ENCODE peak calls at places on chromosomes 6 and 20, in eight cellular contexts. F, V, I, X, Y, C, E and M are unnamed samples.

GRCh38 chr6:63663147-63663877 is 27.7 kb downstream of the PHF3 start:
- DNase-seq in I (peak), V (no peak), E (peak), Y (no peak), F (no peak), C (peak), X (peak), M (no peak)

GRCh38 chr6:118207947-118208346 is 300.9 kb downstream of the SLC35F1 start:
- DNase-seq in V (no peak), X (no peak), C (no peak), I (no peak), E (no peak), F (no peak), Y (no peak), M (no peak)

GRCh38 chr6:38524436-38525145 is 115.1 kb downstream of the BTBD9 start:
- DNase-seq in E (no peak), Y (no peak), C (peak), V (no peak), F (no peak), I (no peak), X (peak), M (no peak)

GRCh38 chr6:112983741-112984221 is 636.7 kb downstream of the RFPL4B start:
- DNase-seq in X (no peak), I (peak), C (peak), F (no peak), Y (no peak), V (no peak), E (peak), M (no peak)

GRCh38 chr6:136989591-136990578 is 54.9 kb downstream of the IL20RA start:
- DNase-seq in C (no peak), E (no peak), Y (no peak), V (no peak), X (no peak), F (no peak), I (peak), M (peak)

GRCh38 chr20:3277686-3278465 is 38.9 kb upstream of the SLC4A11 start:
- DNase-seq in F (no peak), X (no peak), C (no peak), Y (no peak), E (no peak), I (no peak), V (no peak), M (no peak)

GRCh38 chr20:2005831-2006426 is 12.1 kb upstream of the PDYN start:
- DNase-seq in I (peak), V (peak), X (peak), Y (no peak), C (peak), E (peak), F (peak), M (no peak)

GRCh38 chr6:113893866-113894265 is 36.7 kb downstream of the MARCKS start:
- DNase-seq in I (no peak), Y (no peak), F (no peak), V (no peak), E (peak), X (no peak), C (peak), M (no peak)

GRCh38 chr20:3431109-3431508 is 23.6 kb upstream of the DNAAF9 start:
- DNase-seq in X (no peak), I (no peak), V (no peak), F (no peak), Y (no peak), C (peak), E (no peak), M (no peak)

GRCh38 chr6:170271771-170272314 is 19.0 kb downstream of the DLL1 start:
- DNase-seq in X (no peak), V (no peak), F (no peak), E (no peak), C (no peak), Y (no peak), I (peak), M (no peak)

GRCh38 chr6:15431762-15432495 is 186.1 kb downstream of the JARID2 start:
- DNase-seq in E (peak), Y (no peak), C (peak), I (peak), V (no peak), F (peak), X (peak), M (no peak)

GRCh38 chr6:135186255-135186654 is 5.1 kb downstream of the MYB start:
- DNase-seq in F (no peak), X (no peak), V (no peak), E (no peak), I (no peak), Y (no peak), C (no peak), M (no peak)

GRCh38 chr6:111871207-111871606 is 2.0 kb downstream of the FYN start:
- DNase-seq in I (peak), X (no peak), Y (no peak), C (no peak), E (peak), F (no peak), V (no peak), M (no peak)

GRCh38 chr6:111873178-111874029 is at the start of gene FYN:
- DNase-seq in C (peak), X (peak), F (peak), I (peak), Y (peak), V (peak), E (peak), M (peak)

GRCh38 chr6:111871725-111872520 is 1.3 kb downstream of the FYN start:
- DNase-seq in X (peak), V (peak), I (peak), C (peak), E (peak), Y (peak), F (peak), M (no peak)

GRCh38 chr6:111874030-111874425 is 776 bp upstream of the FYN start:
- DNase-seq in I (no peak), V (peak), C (peak), Y (no peak), E (peak), F (no peak), X (peak), M (no peak)

DNA sequence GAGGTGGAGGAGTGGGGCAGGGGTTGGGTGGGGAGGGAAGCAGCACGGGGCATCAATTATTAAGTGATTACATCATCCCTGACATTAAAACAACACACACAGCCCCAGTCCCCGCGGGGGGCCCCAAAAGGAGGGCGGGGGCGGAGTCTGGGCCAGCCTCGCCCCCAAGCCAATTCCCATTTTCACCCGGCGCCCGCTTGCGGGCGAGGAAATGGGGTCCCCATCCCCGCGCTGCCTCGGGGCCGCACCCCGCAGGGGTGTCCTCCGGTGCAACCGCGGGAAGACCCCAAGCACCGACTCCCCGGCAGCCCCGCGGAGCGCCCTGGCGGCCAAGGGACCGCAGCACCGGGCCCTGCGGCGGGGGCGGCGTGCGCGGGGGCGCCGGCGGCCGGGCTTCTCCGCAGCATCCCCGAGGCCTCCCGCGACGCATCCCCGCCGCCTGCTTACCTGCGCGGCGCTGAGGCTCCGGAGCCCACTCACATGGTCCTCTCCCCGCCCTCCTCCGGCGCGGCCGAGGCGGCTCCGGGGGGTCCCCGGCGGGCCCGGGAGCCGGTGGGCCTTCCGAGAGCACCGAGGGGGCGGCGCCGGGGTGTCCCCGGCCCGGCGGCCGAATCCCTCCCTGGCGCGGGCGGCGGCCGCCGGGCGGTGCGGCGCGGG is 603 bp downstream of the FYN start:
- DNase-seq in V (no peak), E (peak), C (peak), Y (no peak), F (no peak), I (peak), X (peak), M (no peak)
- H3K4me3 ChIP-seq in V (peak), E (peak), C (peak), Y (peak), F (peak), I (peak), X (peak), M (peak)

GRCh38 chr6:169213814-169214520 is 39.7 kb downstream of the THBS2 start:
- DNase-seq in Y (no peak), I (no peak), F (no peak), E (no peak), C (no peak), V (no peak), X (no peak), M (peak)

GRCh38 chr6:169211881-169212280 is 41.8 kb downstream of the THBS2 start:
- DNase-seq in V (no peak), X (no peak), F (no peak), I (no peak), C (no peak), Y (no peak), E (no peak), M (peak)

GRCh38 chr6:169212436-169212835 is 41.2 kb downstream of the THBS2 start:
- DNase-seq in F (no peak), I (no peak), C (no peak), E (peak), X (no peak), V (no peak), Y (no peak), M (no peak)

GRCh38 chr6:169215201-169215661 is 38.4 kb downstream of the THBS2 start:
- DNase-seq in V (peak), X (no peak), F (no peak), I (no peak), Y (no peak), C (peak), E (peak), M (peak)

GRCh38 chr6:169212897-169213813 is 40.5 kb downstream of the THBS2 start:
- DNase-seq in X (peak), F (peak), E (peak), I (peak), Y (peak), C (peak), V (peak), M (peak)
- H3K4me3 ChIP-seq in X (no peak), F (peak), E (no peak), I (peak), Y (peak), C (no peak), V (no peak), M (peak)

GRCh38 chr6:32953775-32954174 is 878 bp upstream of the HLA-DMA start:
- DNase-seq in E (no peak), V (no peak), Y (no peak), F (no peak), X (no peak), C (no peak), I (peak), M (peak)

GRCh38 chr6:32954983-32955802 is 2.3 kb upstream of the HLA-DMA start:
- DNase-seq in E (peak), C (peak), V (no peak), I (peak), Y (no peak), F (peak), X (no peak), M (peak)

GRCh38 chr6:32954212-32954745 is 1.4 kb upstream of the HLA-DMA start:
- DNase-seq in E (no peak), F (no peak), X (no peak), V (no peak), I (no peak), Y (no peak), C (no peak), M (peak)

GRCh38 chr6:32950449-32950848 is 2.4 kb downstream of the HLA-DMA start:
- DNase-seq in V (no peak), E (no peak), X (no peak), F (no peak), I (no peak), Y (no peak), C (no peak), M (no peak)

DNA sequence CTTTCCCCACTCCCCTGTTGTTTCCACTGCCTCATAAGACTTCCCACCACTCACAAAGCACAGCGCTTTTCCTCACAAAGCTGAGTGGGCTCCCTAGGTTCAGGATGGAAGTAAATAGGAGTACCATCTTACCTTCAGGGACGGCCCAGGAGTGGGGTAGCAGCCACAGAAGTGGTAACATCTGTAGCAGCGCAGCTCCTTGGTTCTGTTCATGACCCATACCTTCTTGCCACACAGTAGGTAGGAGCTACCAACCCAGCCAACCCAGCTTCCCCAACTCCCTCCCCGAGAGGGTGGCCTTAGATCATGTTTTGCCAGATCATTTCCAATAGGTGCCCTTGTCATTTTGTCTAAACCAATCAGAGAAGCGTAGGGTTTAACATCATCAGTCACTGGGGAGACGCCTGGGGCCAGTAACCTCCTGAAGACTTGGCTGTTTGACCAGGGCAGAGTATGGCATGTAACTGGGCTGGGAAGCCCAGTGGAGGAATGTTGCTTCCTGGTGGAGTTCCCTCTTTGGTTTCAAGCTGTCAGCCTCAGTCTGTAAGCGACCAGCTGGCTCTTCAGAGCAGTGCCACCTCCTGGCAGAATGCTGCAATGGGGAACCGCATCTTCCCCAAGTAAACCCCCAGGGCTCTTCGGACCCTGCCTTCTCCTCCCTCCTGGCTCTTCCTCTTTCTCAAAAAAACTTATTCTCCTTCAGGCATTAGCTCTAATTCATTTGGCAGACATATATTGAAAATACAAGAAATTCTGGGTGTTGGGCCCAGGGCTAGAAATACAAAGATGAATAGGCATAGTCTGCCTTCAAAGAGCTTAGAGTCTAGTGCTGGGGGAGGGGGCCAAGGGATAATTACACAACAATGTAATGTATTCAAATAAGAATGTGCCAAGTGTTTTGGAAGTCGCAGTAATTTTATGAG is at the start of gene HLA-DMA:
- DNase-seq in E (peak), X (peak), Y (peak), I (peak), F (peak), V (peak), C (peak), M (peak)
- H3K4me3 ChIP-seq in E (no peak), X (no peak), Y (peak), I (peak), F (no peak), V (no peak), C (no peak), M (peak)

DNA sequence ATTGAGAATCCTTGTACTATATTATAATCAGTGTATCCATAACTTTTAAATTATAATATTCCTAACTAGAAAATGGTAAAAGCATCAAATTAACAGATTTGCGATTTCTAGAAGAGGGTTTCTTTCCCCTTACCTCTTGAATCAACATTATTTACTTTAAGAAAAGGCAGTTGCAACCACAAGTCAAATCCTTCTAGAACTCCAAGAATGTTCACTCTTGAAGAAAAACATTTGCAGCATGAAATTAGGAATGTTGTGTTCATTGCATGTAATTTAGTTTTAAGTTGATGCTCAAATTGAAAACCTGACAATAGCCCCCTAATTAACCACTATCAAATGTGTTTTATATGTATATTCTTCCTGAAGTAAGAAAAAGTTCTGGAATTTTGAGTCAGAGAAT is 2.3 kb upstream of the REV3L start:
- DNase-seq in F (no peak), Y (no peak), I (no peak), C (peak), V (no peak), X (no peak), E (no peak), M (no peak)
- H3K4me3 ChIP-seq in F (peak), Y (peak), I (no peak), C (no peak), V (no peak), X (no peak), E (no peak), M (no peak)

GRCh38 chr6:28543671-28544131 is 18.0 kb downstream of the GPX5 start:
- DNase-seq in E (peak), Y (no peak), X (no peak), F (no peak), C (no peak), V (no peak), I (no peak), M (no peak)

GRCh38 chr6:28542440-28543293 is 17.0 kb downstream of the GPX5 start:
- DNase-seq in X (peak), Y (no peak), V (no peak), I (peak), C (peak), F (peak), E (peak), M (no peak)

GRCh38 chr6:28544211-28544610 is 18.5 kb downstream of the GPX5 start:
- DNase-seq in X (no peak), E (no peak), C (no peak), Y (no peak), V (no peak), F (no peak), I (no peak), M (no peak)

GRCh38 chr6:28545955-28546354 is 20.3 kb downstream of the GPX5 start:
- DNase-seq in E (no peak), I (no peak), F (no peak), Y (no peak), X (no peak), V (no peak), C (no peak), M (no peak)

GRCh38 chr6:28541996-28542395 is 16.3 kb downstream of the GPX5 start:
- DNase-seq in F (no peak), C (no peak), Y (no peak), V (no peak), X (no peak), E (no peak), I (no peak), M (no peak)
- H3K4me3 ChIP-seq in F (peak), C (no peak), Y (peak), V (no peak), X (no peak), E (no peak), I (no peak), M (no peak)

GRCh38 chr6:166541876-166542579 is 44.5 kb downstream of the RAMACL start:
- DNase-seq in V (no peak), I (peak), E (no peak), F (no peak), X (no peak), C (peak), Y (no peak), M (no peak)
- H3K4me3 ChIP-seq in V (no peak), I (peak), E (no peak), F (no peak), X (no peak), C (no peak), Y (peak), M (no peak)